ENCODE peak calls at places on chromosome 1, in ten cellular contexts. U, H, R, K, O, E, P, S, D and A are unnamed samples.
A peak's percentile ranks its signal among the peaks of the same experiment; 100 is the strongest.

GRCh38 chr1:53413175-53414001 is 45.8 kb upstream of the DMRTB1 start:
- DNase-seq in S (no peak), U (no peak), H (peak; percentile 81), E (no peak), D (no peak), R (peak; percentile 85), P (peak; percentile 13), K (no peak), O (no peak), A (no peak)

GRCh38 chr1:182137546-182137945 is 76.0 kb upstream of the ZNF648 start:
- DNase-seq in U (no peak), O (no peak), S (no peak), R (no peak), K (no peak), H (no peak), D (no peak), E (no peak), P (no peak), A (no peak)

GRCh38 chr1:8422439-8423133 is 104.7 kb downstream of the SLC45A1 start:
- DNase-seq in P (no peak), D (peak; percentile 61), U (peak; percentile 27), K (peak; percentile 40), R (no peak), S (no peak), E (no peak), H (peak; percentile 53), O (no peak), A (peak; percentile 36)

GRCh38 chr1:91924146-91924545 is 25.1 kb upstream of the BRDT start:
- DNase-seq in U (no peak), O (no peak), P (no peak), S (no peak), R (no peak), D (no peak), K (no peak), E (no peak), H (no peak), A (no peak)

GRCh38 chr1:203557958-203558760 is 64.2 kb downstream of the OPTC start:
- DNase-seq in P (no peak), D (peak; percentile 66), K (peak; percentile 56), U (peak; percentile 10), H (no peak), E (peak; percentile 91), S (no peak), R (no peak), O (no peak), A (no peak)

GRCh38 chr1:6271001-6271400 is 10.1 kb upstream of the GPR153 start:
- DNase-seq in R (no peak), P (no peak), K (no peak), O (no peak), H (no peak), U (no peak), D (no peak), S (no peak), E (no peak), A (no peak)

GRCh38 chr1:7579831-7580804 is 191.0 kb upstream of the VAMP3 start:
- DNase-seq in E (no peak), D (no peak), K (no peak), U (no peak), P (no peak), O (no peak), R (no peak), H (no peak), S (peak; percentile 50), A (no peak)

GRCh38 chr1:199551967-199552565 is 475.4 kb upstream of the NR5A2 start:
- DNase-seq in D (no peak), R (peak; percentile 40), S (no peak), H (no peak), K (no peak), P (no peak), U (peak; percentile 14), E (no peak), O (no peak), A (peak; percentile 55)

GRCh38 chr1:175891783-175892309 is 148.5 kb upstream of the TNR start:
- DNase-seq in S (no peak), O (no peak), H (no peak), P (no peak), U (no peak), K (no peak), D (no peak), R (no peak), E (no peak), A (no peak)

GRCh38 chr1:113021430-113022085 is 51.4 kb upstream of the LRIG2 start:
- DNase-seq in H (no peak), R (no peak), K (no peak), U (no peak), S (no peak), D (no peak), P (no peak), O (peak; percentile 74), E (no peak), A (no peak)

GRCh38 chr1:107010582-107010981 is 45.9 kb upstream of the PRMT6 start:
- DNase-seq in P (no peak), E (no peak), H (no peak), U (no peak), S (no peak), K (no peak), D (no peak), R (no peak), O (no peak), A (peak; percentile 56)

GRCh38 chr1:4792565-4792964 is 138.2 kb downstream of the AJAP1 start:
- DNase-seq in H (no peak), S (no peak), O (no peak), U (no peak), K (no peak), P (no peak), E (no peak), R (no peak), D (no peak), A (no peak)

GRCh38 chr1:193115629-193116227 is 6.1 kb upstream of the CDC73 start:
- DNase-seq in K (no peak), D (no peak), R (peak; percentile 93), O (no peak), U (no peak), S (no peak), H (no peak), E (peak; percentile 89), P (no peak), A (no peak)

GRCh38 chr1:59976194-59977074 is 49.9 kb upstream of the CYP2J2 start:
- DNase-seq in S (peak; percentile 73), K (peak; percentile 64), E (no peak), P (peak; percentile 6), H (peak; percentile 59), O (peak; percentile 55), U (peak; percentile 76), D (peak; percentile 73), R (peak; percentile 41), A (peak; percentile 27)

GRCh38 chr1:79845951-79846350 is 839.4 kb upstream of the ADGRL4 start:
- DNase-seq in H (no peak), R (no peak), P (no peak), U (no peak), D (no peak), K (no peak), E (no peak), S (no peak), O (no peak), A (no peak)

GRCh38 chr1:167648978-167649752 is 19.1 kb downstream of the RCSD1 start:
- DNase-seq in S (no peak), K (peak; percentile 66), R (no peak), U (no peak), H (no peak), O (no peak), P (no peak), E (no peak), D (no peak), A (no peak)

GRCh38 chr1:42295816-42296215 is 39.2 kb downstream of the FOXJ3 start:
- DNase-seq in D (no peak), E (no peak), U (no peak), R (no peak), H (no peak), S (no peak), K (no peak), P (no peak), O (no peak), A (no peak)

GRCh38 chr1:160005070-160005469 is 26.7 kb downstream of the PIGM start:
- DNase-seq in P (no peak), R (no peak), S (no peak), U (no peak), O (no peak), D (no peak), H (no peak), K (no peak), E (no peak), A (no peak)
- H3K4me1 ChIP-seq in P (no peaks in the 10 kb centered on the region), R (no peaks in the 10 kb centered on the region), S (no peaks in the 10 kb centered on the region), U (no peaks in the 10 kb centered on the region), O (no peaks in the 10 kb centered on the region), D (no peaks in the 10 kb centered on the region), H (no peaks in the 10 kb centered on the region), K (no peaks in the 10 kb centered on the region), E (peaks cover 13% of the 10 kb centered on the region), A (no peaks in the 10 kb centered on the region)

GRCh38 chr1:15159166-15159555 is 5.6 kb downstream of the TMEM51 start:
- DNase-seq in U (no peak), K (no peak), D (no peak), S (no peak), H (no peak), R (no peak), O (no peak), E (no peak), P (no peak), A (no peak)
- H3K4me1 ChIP-seq in U (peaks cover 39% of the 10 kb centered on the region), K (peaks cover 57% of the 10 kb centered on the region), D (no peaks in the 10 kb centered on the region), S (peaks cover 23% of the 10 kb centered on the region), H (peaks cover 10% of the 10 kb centered on the region), R (peaks cover 10% of the 10 kb centered on the region), O (peaks cover 4% of the 10 kb centered on the region), E (peaks cover 22% of the 10 kb centered on the region), P (no peaks in the 10 kb centered on the region), A (no peaks in the 10 kb centered on the region)

DNA sequence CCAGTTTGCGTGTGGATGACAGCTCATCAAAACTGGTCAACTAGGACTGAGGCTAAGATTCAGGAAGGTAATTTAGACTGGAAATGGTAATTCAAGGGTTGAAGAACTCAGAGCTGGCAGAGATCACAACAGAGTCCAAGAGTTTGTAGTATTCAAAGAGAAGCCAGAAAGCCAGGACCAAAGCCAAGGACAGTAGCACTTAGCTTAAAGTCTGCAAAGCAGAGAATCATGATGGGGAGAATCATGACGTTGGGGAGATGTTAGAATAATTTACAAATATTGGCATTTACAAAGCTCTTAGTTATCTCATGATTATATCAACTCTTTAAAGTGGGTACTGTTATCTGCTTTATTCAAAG is 32.6 kb downstream of the RNF11 start:
- DNase-seq in K (no peak), D (no peak), O (no peak), U (no peak), H (no peak), E (no peak), S (no peak), P (no peak), R (no peak), A (no peak)
- H3K4me1 ChIP-seq in K (peaks cover 60% of the 10 kb centered on the region), D (no peaks in the 10 kb centered on the region), O (no peaks in the 10 kb centered on the region), U (peaks cover 7% of the 10 kb centered on the region), H (peaks cover 13% of the 10 kb centered on the region), E (peaks cover 39% of the 10 kb centered on the region), S (peaks cover 47% of the 10 kb centered on the region), P (peaks cover 6% of the 10 kb centered on the region), R (peaks cover 17% of the 10 kb centered on the region), A (no peaks in the 10 kb centered on the region)

GRCh38 chr1:23101101-23101827 is 67.4 kb downstream of the LUZP1 start:
- DNase-seq in H (no peak), K (no peak), D (no peak), P (no peak), O (no peak), S (no peak), R (no peak), E (no peak), U (no peak), A (no peak)
- H3K4me1 ChIP-seq in H (peaks cover 18% of the 10 kb centered on the region), K (peaks cover 56% of the 10 kb centered on the region), D (peaks cover 7% of the 10 kb centered on the region), P (peaks cover 28% of the 10 kb centered on the region), O (no peaks in the 10 kb centered on the region), S (peaks cover 47% of the 10 kb centered on the region), R (peaks cover 32% of the 10 kb centered on the region), E (peaks cover 56% of the 10 kb centered on the region), U (peaks cover 36% of the 10 kb centered on the region), A (peaks cover 27% of the 10 kb centered on the region)